ENCODE peak calls at places on chromosomes 5 and 9, in six cellular contexts. I is K562, P is HepG2, C is SK-N-SH, K is HL-60, S is GM12878. J is an unnamed sample.

GRCh38 chr5:6785161-6785860 is 72.1 kb downstream of the TENT4A start:
- DNase-seq in P (no peak), C (no peak), S (no peak), K (no peak), I (no peak), J (peak; percentile 26)

GRCh38 chr5:172076783-172077244 is 70.4 kb upstream of the FBXW11 start:
- DNase-seq in S (no peak), K (no peak), P (no peak), C (no peak), I (no peak), J (no peak)

GRCh38 chr5:26761040-26761439 is 277.3 kb downstream of the CDH9 start:
- DNase-seq in P (no peak), I (no peak), C (no peak), K (no peak), S (no peak), J (no peak)

GRCh38 chr5:143629871-143630658 is 181.9 kb upstream of the HMHB1 start:
- DNase-seq in P (peak; percentile 80), C (no peak), I (no peak), S (no peak), K (no peak), J (no peak)

GRCh38 chr5:138724470-138725146 is 28.6 kb upstream of the CTNNA1 start:
- DNase-seq in C (no peak), S (no peak), K (peak; percentile 59), P (no peak), I (no peak), J (peak; percentile 53)

GRCh38 chr5:171418316-171418981 is 998 bp upstream of the FGF18 start:
- DNase-seq in P (peak; percentile 61), C (peak; percentile 94), I (peak; percentile 86), S (no peak), K (peak; percentile 61), J (peak; percentile 94)

GRCh38 chr9:125649315-125649714 is 57.7 kb downstream of the MAPKAP1 start:
- DNase-seq in C (no peak), K (peak; percentile 74), P (no peak), I (no peak), S (no peak), J (no peak)

GRCh38 chr9:108057421-108058136 is 568.0 kb upstream of the KLF4 start:
- DNase-seq in P (no peak), S (no peak), K (peak; percentile 7), I (no peak), C (no peak), J (no peak)

GRCh38 chr5:136308396-136308795 is 56.9 kb downstream of the TRPC7 start:
- DNase-seq in K (no peak), C (peak; percentile 9), P (no peak), S (no peak), I (no peak), J (no peak)

GRCh38 chr5:171537463-171537862 is 118.0 kb downstream of the FGF18 start:
- DNase-seq in I (no peak), C (no peak), P (no peak), S (no peak), K (no peak), J (no peak)

GRCh38 chr5:156755421-156756087 is 94.5 kb upstream of the PPP1R2B start:
- DNase-seq in C (no peak), P (no peak), I (no peak), K (no peak), S (no peak), J (no peak)

GRCh38 chr9:130557077-130557468 is 22.3 kb upstream of the FUBP3 start:
- DNase-seq in S (no peak), I (no peak), K (no peak), P (no peak), C (no peak), J (no peak)

GRCh38 chr9:130884111-130884531 is 12.5 kb downstream of the QRFP start:
- DNase-seq in K (no peak), S (no peak), I (peak; percentile 54), P (no peak), C (no peak), J (no peak)

GRCh38 chr9:24218656-24219055 is 327.0 kb downstream of the IZUMO3 start:
- DNase-seq in P (no peak), I (no peak), S (no peak), C (no peak), K (no peak), J (no peak)

GRCh38 chr9:114282926-114283325 is 40.0 kb upstream of the ORM1 start:
- DNase-seq in P (no peak), K (peak; percentile 88), I (no peak), S (no peak), C (peak; percentile 76), J (no peak)

GRCh38 chr5:173592050-173592669 is 24.3 kb downstream of the BOD1 start:
- DNase-seq in S (no peak), I (peak; percentile 51), P (no peak), C (peak; percentile 35), K (peak; percentile 19), J (no peak)

GRCh38 chr9:91778031-91778430 is 172.0 kb downstream of the ROR2 start:
- DNase-seq in P (no peak), I (no peak), S (no peak), C (no peak), K (no peak), J (no peak)

GRCh38 chr5:91103353-91104061 is 279.6 kb downstream of the ARRDC3 start:
- DNase-seq in P (no peak), S (no peak), I (no peak), K (no peak), C (no peak), J (no peak)

GRCh38 chr5:131786036-131786435 is 10.8 kb downstream of the FNIP1 start:
- DNase-seq in I (no peak), K (no peak), C (no peak), P (no peak), S (no peak), J (no peak)

GRCh38 chr5:55855509-55855908 is 4.4 kb downstream of the IL31RA start:
- DNase-seq in C (no peak), K (no peak), P (no peak), S (no peak), I (no peak), J (no peak)

GRCh38 chr9:110183208-110184145 is 24.5 kb downstream of the C9orf152 start:
- DNase-seq in P (peak; percentile 78), C (peak; percentile 67), S (peak; percentile 25), K (peak; percentile 81), I (peak; percentile 67), J (peak; percentile 17)
- TF ChIP-seq GABPA in P (no peak), C (no peak), S (no peak), K (no peak), I (no peak), J (no peak)

DNA sequence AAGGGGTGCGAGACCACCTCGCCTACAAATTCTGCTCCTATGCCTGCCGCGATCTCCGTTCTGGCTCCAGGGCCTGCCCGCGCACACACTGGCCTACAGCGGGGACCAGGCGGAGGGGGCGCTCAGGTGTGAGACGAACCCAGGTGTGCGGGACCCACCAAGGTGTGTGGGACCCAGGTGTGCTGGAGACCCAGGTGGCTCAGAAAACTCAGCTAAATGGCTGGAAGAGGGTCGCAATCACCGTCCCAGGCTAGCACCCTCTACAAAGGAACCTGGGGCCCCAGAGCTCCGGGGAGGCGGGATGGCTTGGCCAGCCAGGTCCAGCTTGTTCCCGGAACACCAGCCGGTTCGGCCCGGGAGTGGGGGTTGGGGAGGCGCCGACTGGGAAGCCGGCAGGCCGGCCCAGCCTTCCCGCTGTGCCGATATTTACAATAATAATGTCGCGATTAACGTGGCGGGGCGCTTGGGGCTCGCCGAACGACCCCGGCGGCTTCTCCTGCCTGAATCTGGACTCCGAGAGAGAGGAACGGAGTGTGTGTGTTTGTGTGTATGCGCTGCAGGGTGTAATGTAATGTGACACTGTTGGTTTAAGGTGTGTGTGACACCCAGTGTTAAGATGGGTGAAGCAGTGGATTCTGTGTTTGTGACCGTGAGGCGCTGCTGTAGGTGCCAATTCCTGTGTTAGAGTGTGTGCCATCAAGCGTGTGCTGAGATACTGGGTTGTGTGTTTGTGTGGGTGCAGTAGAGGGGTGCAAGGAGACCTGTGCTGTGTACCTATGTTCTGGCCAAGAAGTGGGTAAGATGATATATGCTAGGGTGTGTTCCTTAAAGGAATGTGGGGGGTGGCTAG is 1.4 kb downstream of the PCDH1 start:
- DNase-seq in I (no peak), C (no peak), K (no peak), P (no peak), S (no peak), J (no peak)
- H3K4me3 ChIP-seq in I (peak overlapping the region; percentile 58), C (no peak overlapping the region), K (no peak overlapping the region), P (peak overlapping the region; percentile 30), S (no peak overlapping the region), J (peak overlapping the region; percentile 94)

GRCh38 chr5:38638656-38639055 is 82.2 kb upstream of the LIFR start:
- DNase-seq in I (no peak), K (no peak), P (no peak), S (no peak), C (no peak), J (no peak)

GRCh38 chr5:38639377-38640011 is 83.0 kb upstream of the LIFR start:
- DNase-seq in K (no peak), P (no peak), I (no peak), C (no peak), S (no peak), J (no peak)

GRCh38 chr5:38633505-38633904 is 77.1 kb upstream of the LIFR start:
- DNase-seq in C (no peak), P (no peak), K (no peak), I (no peak), S (no peak), J (no peak)

GRCh38 chr5:38634961-38635369 is 78.5 kb upstream of the LIFR start:
- DNase-seq in I (no peak), K (no peak), P (no peak), S (no peak), C (no peak), J (no peak)

DNA sequence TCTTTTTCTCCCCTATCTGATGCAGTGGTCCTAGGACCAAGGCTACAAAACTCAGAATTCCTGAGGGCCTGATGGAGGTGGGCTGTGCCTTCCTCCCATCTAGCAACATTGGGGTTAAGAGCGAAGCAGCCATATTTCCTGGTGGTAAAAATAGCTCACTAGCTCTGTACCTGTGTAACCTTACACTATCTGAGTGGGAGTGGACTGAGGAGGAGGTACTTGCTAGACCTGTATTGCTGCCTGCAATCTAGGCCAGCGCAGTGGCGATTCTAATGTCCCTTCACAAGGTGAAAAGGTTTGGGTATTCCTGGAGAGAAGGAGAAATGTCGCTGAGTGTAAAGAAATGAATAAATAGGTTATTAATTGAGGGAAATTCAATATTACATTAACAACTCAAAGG is 80.2 kb upstream of the LIFR start:
- DNase-seq in I (no peak), P (no peak), C (no peak), S (no peak), K (no peak), J (no peak)
- TF ChIP-seq GABPA in I (no peak), P (no peak), C (no peak), S (no peak), K (no peak), J (no peak)

DNA sequence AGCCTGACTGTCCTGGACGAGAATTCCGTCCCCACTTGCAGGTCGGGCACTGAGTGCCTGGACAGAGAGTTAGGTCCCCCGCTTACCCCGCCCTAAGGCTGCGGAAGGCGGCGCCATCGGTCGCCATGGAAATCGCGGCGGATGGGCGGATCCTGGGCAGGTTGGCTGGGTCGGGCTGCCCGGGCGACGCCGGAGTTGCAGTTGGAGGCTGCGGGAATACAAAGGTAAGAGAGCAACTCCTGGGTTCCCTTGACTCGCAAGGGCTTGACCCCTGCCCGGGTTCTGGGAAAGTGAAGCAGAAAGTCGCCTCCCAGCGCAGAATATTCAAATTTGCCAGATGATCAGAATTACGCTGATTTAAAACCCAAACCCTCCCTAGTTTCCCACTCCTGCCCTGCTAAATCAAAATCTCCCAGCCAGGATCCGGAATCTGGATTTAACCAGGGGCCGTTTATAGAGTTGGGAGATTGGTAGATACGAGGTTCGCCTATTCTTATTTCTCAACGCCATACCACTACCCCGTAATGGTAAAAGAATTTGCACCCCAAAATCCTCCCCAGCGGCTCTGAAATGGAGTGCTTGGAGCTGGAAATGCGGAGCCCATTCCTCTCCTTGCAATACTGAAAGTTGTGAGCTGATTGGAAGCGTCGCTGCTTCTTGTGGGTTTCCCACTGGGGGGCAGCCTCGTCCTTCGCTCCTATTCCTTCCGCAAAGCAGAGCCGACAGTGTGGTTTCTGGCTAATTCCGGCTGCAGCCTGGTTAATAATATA is 156.4 kb upstream of the RASEF start:
- DNase-seq in C (peak; percentile 84), S (no peak), K (peak; percentile 81), I (no peak), P (peak; percentile 77), J (peak; percentile 93)
- H3K4me3 ChIP-seq in C (peak overlapping the region; percentile 80), S (no peak overlapping the region), K (peak overlapping the region; percentile 55), I (no peak overlapping the region), P (peak overlapping the region; percentile 88), J (peak overlapping the region; percentile 72)

J was measured in H1.